ENCODE peak calls at places on chromosomes 7 and 10, in nine cellular contexts. D, J, W, Z, N, X, Y, O and T are unnamed samples.

GRCh38 chr7:106358103-106358663 is 73.4 kb upstream of the NAMPT start:
- DNase-seq in Y (no peak), O (no peak), X (no peak), N (no peak), D (peak; percentile 76), W (no peak), Z (no peak), J (no peak), T (no peak)

GRCh38 chr10:67665491-67665890 is 30.5 kb downstream of the CTNNA3 start:
- DNase-seq in D (no peak), J (no peak), N (no peak), W (no peak), Z (no peak), X (peak; percentile 18), O (peak; percentile 43), Y (peak; percentile 54), T (no peak)

GRCh38 chr10:91759581-91759986 is 38.6 kb upstream of the TNKS2 start:
- DNase-seq in D (peak; percentile 16), W (no peak), J (no peak), O (no peak), Z (no peak), N (no peak), Y (peak; percentile 10), X (no peak), T (no peak)

GRCh38 chr10:35306852-35307251 is 29.5 kb upstream of the CCNY start:
- DNase-seq in Y (peak; percentile 57), J (no peak), N (no peak), X (no peak), O (no peak), D (peak; percentile 22), Z (no peak), W (no peak), T (no peak)

GRCh38 chr7:7568553-7568952 is 1.9 kb downstream of the MIOS start:
- DNase-seq in D (no peak), Y (no peak), J (no peak), Z (no peak), O (no peak), N (no peak), X (no peak), W (no peak), T (no peak)

GRCh38 chr7:152574892-152575511 is 100.9 kb downstream of the XRCC2 start:
- DNase-seq in X (no peak), W (no peak), Y (no peak), N (no peak), J (no peak), D (no peak), Z (no peak), O (no peak), T (peak; percentile 16)

GRCh38 chr7:87152897-87153641 is 816 bp downstream of the DMTF1 start:
- DNase-seq in W (no peak), D (peak; percentile 26), O (peak; percentile 25), N (peak; percentile 38), X (peak; percentile 14), J (peak; percentile 49), Z (no peak), Y (peak; percentile 7), T (peak; percentile 33)

GRCh38 chr10:96287392-96288105 is 16.2 kb upstream of the BLNK start:
- DNase-seq in D (peak; percentile 14), Z (no peak), Y (peak; percentile 31), X (no peak), O (no peak), W (peak; percentile 19), N (no peak), J (no peak), T (no peak)

GRCh38 chr10:81218307-81218706 is 656.7 kb upstream of the NRG3 start:
- DNase-seq in N (no peak), Y (no peak), W (no peak), X (no peak), J (no peak), D (no peak), O (no peak), Z (no peak), T (no peak)

GRCh38 chr7:16711730-16712129 is 41.8 kb upstream of the TSPAN13 start:
- DNase-seq in J (no peak), N (no peak), O (no peak), X (no peak), Y (no peak), W (no peak), Z (no peak), D (no peak), T (no peak)

GRCh38 chr10:31322647-31323046 is 3.6 kb downstream of the ZEB1 start:
- DNase-seq in X (no peak), J (peak; percentile 5), D (peak; percentile 35), N (no peak), Z (no peak), W (no peak), O (no peak), Y (peak; percentile 28), T (no peak)
- TF ChIP-seq CTCF in X (peak; percentile 30), J (no peak), D (peak; percentile 53), N (no peak), Z (no peak), W (peak; percentile 34), O (no peak), Y (no peak), T (no peak)

DNA sequence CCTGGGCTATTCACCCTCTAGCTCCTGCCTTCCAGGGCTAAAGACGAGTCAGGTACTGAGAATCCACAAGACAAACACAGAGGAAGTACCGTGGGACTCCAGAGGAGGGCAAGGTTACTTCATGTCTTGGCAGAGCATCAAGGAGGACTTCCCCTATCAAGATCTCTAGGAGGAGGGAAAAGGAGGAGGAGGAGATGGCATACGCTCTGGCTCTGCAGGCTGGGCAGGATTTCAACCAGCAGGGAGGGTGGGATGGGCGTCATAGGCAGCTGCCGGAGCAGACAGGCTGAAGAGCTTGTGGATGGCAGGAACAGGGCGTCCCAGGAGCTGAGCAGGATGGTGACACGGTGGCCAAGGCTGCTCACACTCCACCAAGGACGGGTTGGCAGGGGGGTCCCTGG is 21.3 kb downstream of the MDH2 start:
- DNase-seq in Y (peak; percentile 94), W (peak; percentile 7), J (peak; percentile 44), N (peak; percentile 45), O (peak; percentile 38), D (peak; percentile 93), X (no peak), Z (no peak), T (no peak)
- TF ChIP-seq CTCF in Y (peak; percentile 55), W (no peak), J (peak; percentile 23), N (no peak), O (no peak), D (peak; percentile 72), X (no peak), Z (no peak), T (no peak)

DNA sequence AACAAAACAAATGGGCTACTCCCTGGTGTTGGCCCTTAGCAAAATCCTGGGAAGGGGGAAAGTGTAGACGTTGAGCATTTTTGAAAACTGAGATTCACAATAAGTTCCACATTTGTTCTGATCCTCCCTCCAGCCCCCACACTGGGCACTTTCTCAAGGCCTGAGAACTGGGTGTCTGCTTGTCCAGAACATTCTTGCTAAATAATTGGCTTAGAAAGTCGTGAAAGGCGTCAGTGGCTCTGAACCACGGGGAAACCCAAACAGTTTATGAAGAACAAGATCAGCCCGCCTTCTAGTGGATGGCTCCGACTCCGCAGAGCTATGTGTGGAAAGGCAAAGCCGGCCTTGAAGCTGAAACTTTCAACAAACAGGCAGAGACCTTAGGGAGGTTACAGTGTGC is 370.1 kb downstream of the PRPF18 start:
- DNase-seq in D (peak; percentile 95), Y (no peak), W (no peak), J (no peak), Z (no peak), N (peak; percentile 93), X (no peak), O (peak; percentile 59), T (no peak)
- TF ChIP-seq CTCF in D (peak; percentile 89), Y (no peak), W (no peak), J (no peak), Z (no peak), N (peak; percentile 76), X (no peak), O (no peak), T (no peak)

GRCh38 chr10:60023475-60023874 is 117.1 kb upstream of the CCDC6 start:
- DNase-seq in N (no peak), O (no peak), W (no peak), Y (no peak), X (no peak), D (no peak), Z (no peak), J (no peak), T (no peak)
- TF ChIP-seq CTCF in N (no peak), O (no peak), W (no peak), Y (no peak), X (no peak), D (no peak), Z (no peak), J (no peak), T (no peak)

GRCh38 chr7:95917622-95918021 is 145.3 kb downstream of the DYNC1I1 start:
- DNase-seq in D (no peak), J (no peak), O (no peak), Z (no peak), W (no peak), N (no peak), X (no peak), Y (no peak), T (peak; percentile 9)

GRCh38 chr7:95921543-95921942 is 149.2 kb downstream of the DYNC1I1 start:
- DNase-seq in W (no peak), N (no peak), D (no peak), Y (no peak), O (no peak), Z (no peak), J (no peak), X (no peak), T (no peak)

GRCh38 chr7:95916573-95917371 is 144.4 kb downstream of the DYNC1I1 start:
- DNase-seq in Z (peak; percentile 80), X (peak; percentile 90), O (peak; percentile 80), N (peak; percentile 83), W (peak; percentile 39), Y (peak; percentile 60), D (peak; percentile 80), J (peak; percentile 86), T (peak; percentile 91)

GRCh38 chr7:95922191-95922590 is 149.8 kb downstream of the DYNC1I1 start:
- DNase-seq in W (no peak), Z (no peak), N (no peak), J (no peak), X (no peak), Y (no peak), O (no peak), D (no peak), T (no peak)

GRCh38 chr7:95919574-95919973 is 147.2 kb downstream of the DYNC1I1 start:
- DNase-seq in O (no peak), Z (no peak), N (no peak), J (no peak), X (no peak), Y (no peak), D (no peak), W (no peak), T (no peak)
- TF ChIP-seq CTCF in O (no peak), Z (peak; percentile 48), N (no peak), J (peak; percentile 28), X (peak; percentile 52), Y (no peak), D (no peak), W (no peak), T (no peak)